ENCODE peak calls at places on chromosomes 6 and 20, in four cellular contexts. A is H54, J is body of pancreas, Z is breast epithelium. L is an unnamed sample.

GRCh38 chr6:141041596-141042087 is 1091.1 kb upstream of the GJE1 start:
- DNase-seq in Z (no peak), J (no peak), A (no peak), L (no peak)

GRCh38 chr6:127117979-127118504 is 429 bp upstream of the RSPO3 start:
- DNase-seq in A (no peak), J (no peak), Z (no peak), L (no peak)

GRCh38 chr6:7642784-7643183 is 52.8 kb downstream of the SNRNP48 start:
- DNase-seq in J (no peak), Z (no peak), A (no peak), L (no peak)

GRCh38 chr6:158661156-158661555 is 11.3 kb downstream of the SYTL3 start:
- DNase-seq in A (no peak), J (no peak), Z (no peak), L (no peak)

GRCh38 chr20:57460781-57461465 is 64.0 kb downstream of the CTCFL start:
- DNase-seq in Z (no peak), J (no peak), A (no peak), L (no peak)

GRCh38 chr20:59331721-59332329 is 31.4 kb downstream of the EDN3 start:
- DNase-seq in A (no peak), Z (no peak), J (no peak), L (no peak)

GRCh38 chr6:169725270-169726048 is 1.2 kb upstream of the PHF10 start:
- DNase-seq in Z (peak), A (no peak), J (peak), L (no peak)

GRCh38 chr6:25017932-25018581 is 82.3 kb upstream of the RIPOR2 start:
- DNase-seq in J (peak), Z (peak), A (peak), L (peak)

GRCh38 chr6:148516116-148517016 is 173.7 kb downstream of the SASH1 start:
- DNase-seq in J (no peak), A (no peak), Z (no peak), L (no peak)

GRCh38 chr6:39760246-39760952 is 31.8 kb upstream of the DAAM2 start:
- DNase-seq in Z (no peak), J (no peak), A (no peak), L (no peak)

GRCh38 chr6:113619077-113619476 is 238.1 kb upstream of the MARCKS start:
- DNase-seq in J (no peak), Z (no peak), A (no peak), L (no peak)

GRCh38 chr6:33696538-33697518 is 14.7 kb downstream of the UQCC2 start:
- DNase-seq in Z (no peak), A (peak), J (peak), L (no peak)

GRCh38 chr20:44465001-44465560 is 10.6 kb upstream of the TTPAL start:
- DNase-seq in A (no peak), J (peak), Z (no peak), L (no peak)

GRCh38 chr20:43231829-43232228 is 42.1 kb upstream of the PTPRT start:
- DNase-seq in A (no peak), J (no peak), Z (no peak), L (no peak)

GRCh38 chr6:40930555-40930954 is 108.5 kb downstream of the UNC5CL start:
- DNase-seq in Z (no peak), A (no peak), J (peak), L (no peak)

GRCh38 chr6:111549744-111550143 is 55.9 kb downstream of the TRAF3IP2 start:
- DNase-seq in A (no peak), J (no peak), Z (no peak), L (no peak)

GRCh38 chr20:47352332-47353223 is 3.9 kb downstream of the ZMYND8 start:
- DNase-seq in J (peak), A (no peak), Z (no peak), L (no peak)

GRCh38 chr20:37276494-37277252 is 12.8 kb upstream of the MANBAL start:
- DNase-seq in Z (peak), J (peak), A (no peak), L (peak)

GRCh38 chr20:17084909-17085308 is 141.9 kb upstream of the PCSK2 start:
- DNase-seq in A (no peak), Z (no peak), J (no peak), L (no peak)

GRCh38 chr20:21272679-21273078 is 30.5 kb upstream of the XRN2 start:
- DNase-seq in J (no peak), A (no peak), Z (no peak), L (no peak)

GRCh38 chr6:49980898-49981297 is 11.5 kb upstream of the DEFB113 start:
- DNase-seq in A (no peak), J (no peak), Z (no peak), L (no peak)

GRCh38 chr6:3798211-3798909 is 46.8 kb upstream of the PXDC1 start:
- DNase-seq in A (no peak), Z (no peak), J (no peak), L (no peak)

GRCh38 chr6:30918675-30919074 is 4.6 kb downstream of the VARS2 start:
- DNase-seq in A (no peak), J (no peak), Z (no peak), L (no peak)

GRCh38 chr6:97870273-97870672 is 587.3 kb upstream of the MMS22L start:
- DNase-seq in J (no peak), A (no peak), Z (no peak), L (no peak)

GRCh38 chr6:71028236-71028876 is 71.5 kb upstream of the B3GAT2 start:
- DNase-seq in Z (no peak), J (no peak), A (no peak), L (no peak)

GRCh38 chr20:22160254-22160653 is 424.1 kb downstream of the FOXA2 start:
- DNase-seq in Z (no peak), J (no peak), A (no peak), L (no peak)

DNA sequence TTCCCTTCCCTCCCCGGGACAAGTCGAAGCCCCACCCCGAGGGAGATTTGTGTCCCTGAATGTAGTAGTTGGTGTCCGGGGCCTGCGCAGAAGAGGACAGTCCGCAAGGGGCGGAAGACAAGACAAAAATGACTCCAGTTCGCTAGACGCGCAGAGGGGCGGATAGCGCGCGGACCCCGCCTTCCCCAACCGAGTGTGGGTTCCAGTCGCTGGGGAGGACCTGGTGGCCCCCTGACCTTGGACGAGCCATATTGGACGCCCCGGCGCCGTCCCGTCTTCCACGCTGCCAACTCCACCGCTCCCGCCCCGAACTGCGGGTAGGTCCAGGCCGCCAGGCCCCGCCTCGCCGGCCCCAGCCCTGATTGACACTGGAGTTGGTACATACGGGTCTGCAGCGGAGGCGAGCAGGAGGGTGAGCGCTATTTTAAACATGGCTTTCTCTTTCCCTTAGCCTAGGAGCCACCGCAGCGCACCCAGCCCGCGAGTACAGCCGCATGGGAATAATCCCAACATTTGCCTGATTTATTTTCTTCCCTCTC is 802 bp downstream of the HMGN3 start:
- DNase-seq in A (peak), Z (peak), J (peak), L (peak)
- TF ChIP-seq POLR2A in A (peak), Z (peak), J (peak), L (peak)

GRCh38 chr6:135025175-135025574 is 29.4 kb downstream of the HBS1L start:
- DNase-seq in Z (no peak), A (no peak), J (no peak), L (no peak)
- TF ChIP-seq POLR2A in Z (no peak), A (no peak), J (no peak), L (no peak)

GRCh38 chr6:99333068-99333467 is 16.4 kb downstream of the FAXC start:
- DNase-seq in A (no peak), J (no peak), Z (no peak), L (peak)

GRCh38 chr6:99330159-99330558 is 19.3 kb downstream of the FAXC start:
- DNase-seq in A (peak), Z (peak), J (peak), L (peak)

GRCh38 chr6:99338188-99338587 is 11.3 kb downstream of the FAXC start:
- DNase-seq in A (no peak), J (no peak), Z (no peak), L (no peak)

GRCh38 chr6:99331531-99331930 is 17.9 kb downstream of the FAXC start:
- DNase-seq in Z (no peak), A (no peak), J (no peak), L (no peak)

GRCh38 chr6:99334526-99335127 is 14.8 kb downstream of the FAXC start:
- DNase-seq in Z (no peak), A (no peak), J (peak), L (no peak)
- TF ChIP-seq POLR2A in Z (no peak), A (no peak), J (no peak), L (no peak)

GRCh38 chr20:49290608-49291191 is 12.8 kb upstream of the ZNFX1 start:
- DNase-seq in A (no peak), Z (no peak), J (no peak), L (no peak)
- TF ChIP-seq POLR2A in A (no peak), Z (no peak), J (no peak), L (no peak)

GRCh38 chr6:2763345-2763841 is 1.8 kb upstream of the WRNIP1 start:
- DNase-seq in J (no peak), Z (no peak), A (no peak), L (no peak)

GRCh38 chr6:2763876-2764540 is 1.2 kb upstream of the WRNIP1 start:
- DNase-seq in Z (no peak), J (no peak), A (no peak), L (no peak)

GRCh38 chr6:2765896-2766766 is 938 bp downstream of the WRNIP1 start:
- DNase-seq in A (peak), Z (peak), J (peak), L (peak)

GRCh38 chr6:2765166-2765895 is at the start of gene WRNIP1:
- DNase-seq in J (peak), A (peak), Z (peak), L (peak)

DNA sequence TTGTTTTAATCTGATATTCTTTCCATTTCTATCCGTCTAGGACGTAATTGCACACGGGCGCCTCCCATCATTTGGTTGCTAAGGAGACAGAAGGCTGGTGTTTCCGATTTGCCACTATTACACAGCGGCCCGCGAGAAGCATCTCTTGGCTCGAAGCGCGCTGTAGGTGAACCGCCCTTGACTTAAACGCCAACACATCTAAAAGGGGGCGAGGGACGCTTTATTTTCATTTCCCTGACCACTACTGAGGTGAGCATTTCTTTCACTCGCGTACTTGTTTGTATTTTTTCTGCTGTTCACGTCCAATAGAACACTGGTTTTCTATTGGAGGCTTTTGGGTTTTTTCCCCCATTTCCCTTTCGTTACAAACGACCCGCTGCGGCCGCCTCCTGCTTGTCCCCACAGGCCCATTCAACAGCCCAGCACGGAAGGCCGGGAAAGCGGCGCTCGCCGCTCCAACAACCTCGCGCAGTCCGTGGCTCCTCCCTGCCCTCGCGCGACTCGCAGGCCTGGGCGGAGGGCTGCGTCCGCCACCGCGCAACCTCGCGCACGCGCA is 505 bp upstream of the WRNIP1 start:
- DNase-seq in J (peak), Z (peak), A (peak), L (peak)
- TF ChIP-seq POLR2A in J (peak), Z (no peak), A (peak), L (peak)

DNA sequence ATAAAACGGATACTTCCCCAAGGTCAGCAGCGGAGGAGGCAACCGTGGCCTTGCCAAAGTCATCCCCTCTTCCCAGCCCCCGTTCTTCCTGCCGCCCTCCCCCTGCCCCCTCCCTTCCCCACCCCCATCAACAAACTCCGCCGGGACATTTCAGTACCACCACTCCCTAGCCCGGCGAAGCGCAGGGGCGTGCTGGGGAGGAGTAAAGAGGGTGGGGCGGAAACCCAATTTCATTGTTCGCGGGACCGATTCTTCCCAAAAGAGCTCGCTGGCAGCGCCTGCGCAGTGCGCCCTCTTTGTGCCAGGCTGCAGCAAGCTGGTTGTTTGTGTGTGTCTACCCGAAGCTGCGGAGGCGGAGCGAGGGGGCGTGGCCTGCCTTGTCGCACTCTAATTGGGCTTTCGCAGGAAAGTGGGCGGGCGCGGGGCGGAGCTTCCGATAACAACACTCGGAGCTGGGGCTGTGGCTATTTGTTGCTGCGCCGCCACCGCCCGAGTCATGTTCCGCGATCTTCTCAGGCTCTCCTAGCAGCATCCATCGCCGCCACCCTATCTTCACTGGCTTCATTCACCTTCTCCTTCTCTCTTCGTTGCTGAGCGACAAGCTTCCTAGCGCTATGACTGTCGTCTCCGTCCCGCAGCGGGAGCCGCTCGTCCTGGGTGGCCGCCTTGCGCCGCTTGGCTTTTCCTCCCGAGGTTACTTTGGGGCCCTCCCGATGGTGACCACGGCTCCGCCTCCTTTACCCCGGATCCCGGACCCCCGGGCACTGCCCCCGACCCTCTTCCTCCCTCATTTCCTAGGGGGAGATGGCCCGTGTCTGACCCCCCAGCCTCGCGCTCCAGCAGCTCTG is at the start of gene PNRC1:
- DNase-seq in A (peak), Z (peak), J (peak), L (peak)
- TF ChIP-seq POLR2A in A (peak), Z (peak), J (peak), L (peak)

DNA sequence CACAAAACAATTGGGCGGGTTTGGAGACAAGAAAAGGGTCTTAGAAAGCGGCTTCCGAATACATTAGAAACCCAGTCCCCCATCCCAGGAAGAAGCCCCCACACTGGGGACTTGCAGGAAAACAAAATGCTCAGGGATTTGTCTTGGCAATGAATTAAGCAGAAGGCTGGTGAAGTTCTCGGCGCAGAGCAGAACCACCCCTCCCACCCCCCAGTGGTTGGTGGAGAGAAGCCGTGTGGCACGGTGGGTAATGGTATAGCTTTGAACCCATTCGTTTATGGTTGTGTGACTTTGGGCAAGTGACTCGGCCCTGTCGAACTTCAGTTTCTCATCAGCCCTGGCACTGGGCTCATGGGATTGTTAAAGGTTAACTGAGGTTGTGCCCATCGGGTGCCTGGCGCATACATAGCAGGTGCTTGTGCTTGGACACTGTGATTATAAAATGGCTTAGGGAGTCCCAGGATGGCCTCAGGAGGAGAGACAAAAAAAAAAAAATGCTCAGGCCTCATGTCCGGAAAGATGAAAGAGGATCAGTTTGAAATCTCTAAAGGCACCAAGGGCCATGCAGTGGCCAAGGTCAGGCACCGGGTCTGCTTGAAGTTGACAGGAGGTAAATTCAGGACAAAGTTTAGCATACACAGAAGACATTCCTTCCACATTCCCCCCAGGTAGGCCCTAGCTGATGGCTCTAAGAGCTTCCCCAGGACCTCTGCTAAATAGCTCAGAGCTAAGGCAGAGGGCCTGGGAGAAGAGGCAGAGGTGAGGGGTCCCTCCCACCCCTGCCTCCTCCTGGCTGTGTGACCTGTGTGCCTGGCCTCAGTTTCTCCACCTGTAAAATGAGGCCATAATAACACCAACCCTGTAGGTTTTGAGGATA is 120.1 kb upstream of the PTPN1 start:
- DNase-seq in Z (no peak), J (peak), A (no peak), L (no peak)
- TF ChIP-seq POLR2A in Z (no peak), J (no peak), A (no peak), L (no peak)

DNA sequence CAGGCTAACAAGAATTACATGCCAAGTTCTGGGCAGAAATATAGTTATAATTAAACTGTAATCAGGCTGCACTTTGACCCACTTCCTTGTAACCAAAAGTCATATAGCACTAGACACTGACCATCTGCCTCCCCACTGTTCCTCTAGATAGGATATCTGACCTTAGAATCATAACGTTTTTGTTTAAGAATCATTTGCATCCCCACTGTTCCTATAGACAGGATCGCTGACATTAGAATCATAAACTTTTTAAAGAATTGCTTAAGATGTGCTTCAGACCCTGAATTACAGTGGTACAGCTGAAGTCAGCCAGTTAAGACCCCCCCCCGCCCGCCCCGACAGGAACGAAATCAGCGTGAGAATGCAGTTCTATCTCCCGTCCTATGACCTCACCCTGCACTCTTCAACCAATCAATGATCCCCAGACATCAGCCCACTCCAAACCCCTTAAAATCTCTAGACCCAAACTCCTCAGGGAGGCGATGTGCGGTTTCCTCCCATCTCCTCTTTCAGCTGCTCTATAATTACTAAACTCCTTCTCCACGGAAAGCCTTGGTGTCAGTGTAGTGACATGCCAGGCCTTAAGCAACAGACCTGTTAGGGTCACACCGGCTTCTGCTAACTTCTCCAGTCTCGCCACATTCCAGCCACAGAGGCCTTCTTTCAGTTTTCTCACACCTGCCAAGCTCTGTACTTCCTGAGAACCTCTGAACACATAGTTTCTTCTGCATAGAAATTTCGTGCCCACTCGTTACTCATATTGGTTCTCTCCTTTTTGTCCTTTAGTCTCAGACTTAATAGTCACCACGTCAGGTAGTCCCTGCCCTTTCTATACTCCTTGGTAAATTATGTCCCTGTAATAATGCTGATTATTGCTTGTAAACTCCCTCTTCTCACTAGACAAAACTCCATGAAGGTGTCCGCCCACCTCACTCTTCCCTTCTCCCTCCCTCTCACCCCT is 93.5 kb downstream of the DTNBP1 start:
- DNase-seq in Z (no peak), A (no peak), J (no peak), L (no peak)
- TF ChIP-seq POLR2A in Z (no peak), A (no peak), J (no peak), L (no peak)